ENCODE peak calls at places on chromosomes 11 and 22, in ten cellular contexts. A is GM19239; R is cerebellar cortex; X is AG04449; G is activated CD8-positive, alpha-beta memory T cell treated with anti-CD3 and anti-CD28 coated beads for 1 hour; Y is T follicular helper cell; P is stimulated activated CD4-positive, alpha-beta T cell treated with anti-CD3 and anti-CD28 coated beads, Interleukin-2, amount 100 ng/mL, for 24 hours; Q is stomach; T is stimulated activated CD8-positive, alpha-beta memory T cell treated with anti-CD3 and anti-CD28 coated beads, Interleukin-7, amount 100 ng/mL, for 4 hours; M is activated CD4-positive, alpha-beta memory T cell treated with anti-CD3 and anti-CD28 coated beads for 36 hours. H is an unnamed sample.

GRCh38 chr11:57397394-57397990 is 7.0 kb upstream of the PRG2 start:
- DNase-seq in M (no peak), Y (no peak), R (no peak), A (no peak), Q (no peak), T (no peak), P (no peak), X (no peak), G (no peak), H (no peak)

GRCh38 chr11:59548309-59548656 is 36.9 kb downstream of the OR4D9 start:
- DNase-seq in A (no peak), T (no peak), G (no peak), Q (no peak), R (no peak), M (no peak), Y (no peak), X (no peak), P (no peak), H (no peak)

GRCh38 chr22:19916006-19916405 is 25.6 kb upstream of the COMT start:
- DNase-seq in Y (no peak), M (no peak), R (no peak), A (no peak), Q (peak), X (no peak), P (no peak), T (no peak), G (no peak), H (no peak)

GRCh38 chr11:30665067-30665466 is 78.9 kb upstream of the MPPED2 start:
- DNase-seq in Q (no peak), A (no peak), T (no peak), X (no peak), M (no peak), Y (no peak), P (no peak), R (no peak), G (no peak), H (no peak)

GRCh38 chr11:97979741-97980140 is 1041.0 kb upstream of the CNTN5 start:
- DNase-seq in Y (no peak), G (no peak), R (no peak), M (no peak), Q (no peak), X (peak), A (no peak), P (no peak), T (no peak), H (no peak)

GRCh38 chr22:45565171-45565570 is 62.5 kb downstream of the FBLN1 start:
- DNase-seq in Y (no peak), M (no peak), R (no peak), P (no peak), T (no peak), G (no peak), X (no peak), A (no peak), Q (no peak), H (no peak)

GRCh38 chr22:22144858-22145257 is 99.7 kb upstream of the VPREB1 start:
- DNase-seq in Y (no peak), R (no peak), M (no peak), G (no peak), Q (no peak), T (no peak), P (no peak), X (no peak), A (no peak), H (no peak)

GRCh38 chr11:86041975-86042378 is 26.9 kb downstream of the PICALM start:
- DNase-seq in R (peak), M (peak), Y (peak), X (peak), T (no peak), G (peak), A (peak), P (no peak), Q (peak), H (peak)

GRCh38 chr11:88042238-88043032 is 132.8 kb downstream of the RAB38 start:
- DNase-seq in Y (no peak), G (no peak), M (no peak), X (no peak), P (no peak), A (no peak), R (peak), T (no peak), Q (no peak), H (no peak)

GRCh38 chr22:27429476-27429875 is 372.1 kb downstream of the MN1 start:
- DNase-seq in X (no peak), G (no peak), R (no peak), M (no peak), P (no peak), Y (no peak), Q (no peak), A (no peak), T (no peak), H (no peak)

GRCh38 chr11:17744151-17744940 is 9.8 kb downstream of the KCNC1 start:
- DNase-seq in R (peak), M (no peak), P (no peak), G (no peak), Y (no peak), T (no peak), A (no peak), Q (no peak), X (no peak), H (no peak)

GRCh38 chr11:92269021-92269420 is 44.4 kb downstream of the FAT3 start:
- DNase-seq in R (no peak), M (no peak), Y (no peak), P (no peak), X (peak), Q (no peak), T (no peak), A (no peak), G (no peak), H (no peak)